ENCODE peak calls at places on chromosomes 6 and 20, in five cellular contexts. C is A549, U is HepG2, S is K562, F is GM12878. E is an unnamed sample.

GRCh38 chr6:68718379-68719073 is 83.4 kb downstream of the ADGRB3 start:
- DNase-seq in C (no peak), U (no peak), S (no peak), F (no peak), E (no peak)

GRCh38 chr6:24902782-24903181 is 33.0 kb downstream of the RIPOR2 start:
- DNase-seq in C (no peak), U (no peak), S (no peak), F (no peak), E (no peak)

GRCh38 chr6:112061605-112062004 is 7.7 kb downstream of the CCN6 start:
- DNase-seq in C (no peak), U (no peak), S (no peak), F (no peak), E (no peak)

GRCh38 chr6:37373822-37374514 is 20.2 kb downstream of the RNF8 start:
- DNase-seq in C (no peak), U (no peak), S (no peak), F (no peak), E (no peak)

GRCh38 chr6:41932378-41932777 is 9.2 kb downstream of the CCND3 start:
- DNase-seq in C (no peak), U (no peak), S (no peak), F (no peak), E (no peak)

GRCh38 chr6:168134399-168135201 is 55.6 kb upstream of the FRMD1 start:
- DNase-seq in C (no peak), U (no peak), S (no peak), F (no peak), E (no peak)

GRCh38 chr20:36582821-36583220 is 9.4 kb downstream of the TGIF2 start:
- DNase-seq in C (no peak), U (no peak), S (no peak), F (no peak), E (no peak)

GRCh38 chr6:94548211-94548610 is 1029.1 kb upstream of the MANEA start:
- DNase-seq in C (no peak), U (no peak), S (no peak), F (no peak), E (no peak)

GRCh38 chr6:142322504-142323198 is 20.8 kb downstream of the ADGRG6 start:
- DNase-seq in C (no peak), U (no peak), S (no peak), F (no peak), E (no peak)

GRCh38 chr6:3405182-3405518 is 51.7 kb downstream of the SLC22A23 start:
- DNase-seq in C (no peak), U (no peak), S (no peak), F (no peak), E (no peak)

GRCh38 chr20:32411955-32412706 is 54.0 kb downstream of the ASXL1 start:
- DNase-seq in C (no peak), U (no peak), S (no peak), F (peak), E (no peak)

GRCh38 chr20:37845261-37845681 is 57.7 kb upstream of the VSTM2L start:
- DNase-seq in C (no peak), U (no peak), S (no peak), F (no peak), E (no peak)

GRCh38 chr20:24469116-24470030 is at the start of gene SYNDIG1:
- DNase-seq in C (peak), U (no peak), S (no peak), F (no peak), E (peak)

GRCh38 chr6:87436435-87436834 is 28.7 kb downstream of the CFAP206 start:
- DNase-seq in C (peak), U (peak), S (peak), F (peak), E (peak)

GRCh38 chr6:157991067-157991432 is 9.4 kb downstream of the SYNJ2 start:
- DNase-seq in C (no peak), U (no peak), S (no peak), F (no peak), E (no peak)

GRCh38 chr6:134846865-134847264 is 103.0 kb downstream of the ALDH8A1 start:
- DNase-seq in C (no peak), U (no peak), S (no peak), F (no peak), E (no peak)

GRCh38 chr6:131949615-131949908 is 1.6 kb downstream of the CCN2 start:
- DNase-seq in C (no peak), U (no peak), S (no peak), F (no peak), E (no peak)

GRCh38 chr6:85364354-85364753 is 85.5 kb upstream of the NT5E start:
- DNase-seq in C (peak), U (no peak), S (no peak), F (no peak), E (no peak)

GRCh38 chr6:56772737-56773184 is 130.1 kb upstream of the DST start:
- DNase-seq in C (peak), U (no peak), S (no peak), F (no peak), E (no peak)

GRCh38 chr20:10618611-10619245 is 55.1 kb downstream of the JAG1 start:
- DNase-seq in C (no peak), U (no peak), S (no peak), F (no peak), E (no peak)

GRCh38 chr20:19734811-19735210 is 23.2 kb upstream of the RIN2 start:
- DNase-seq in C (no peak), U (no peak), S (no peak), F (no peak), E (no peak)

GRCh38 chr20:62321521-62321948 is 18.7 kb downstream of the ADRM1 start:
- DNase-seq in C (peak), U (no peak), S (peak), F (no peak), E (no peak)

GRCh38 chr6:144104898-144105487 is 9.6 kb upstream of the SF3B5 start:
- DNase-seq in C (peak), U (peak), S (peak), F (peak), E (no peak)

GRCh38 chr6:48109902-48110301 is 1.1 kb downstream of the PTCHD4 start:
- DNase-seq in C (no peak), U (peak), S (no peak), F (no peak), E (no peak)

GRCh38 chr20:45972500-45973183 is 639 bp upstream of the ZNF335 start:
- DNase-seq in C (no peak), U (no peak), S (no peak), F (no peak), E (no peak)

GRCh38 chr6:50986319-50986718 is 167.6 kb downstream of the TFAP2B start:
- DNase-seq in C (no peak), U (no peak), S (no peak), F (no peak), E (no peak)

DNA sequence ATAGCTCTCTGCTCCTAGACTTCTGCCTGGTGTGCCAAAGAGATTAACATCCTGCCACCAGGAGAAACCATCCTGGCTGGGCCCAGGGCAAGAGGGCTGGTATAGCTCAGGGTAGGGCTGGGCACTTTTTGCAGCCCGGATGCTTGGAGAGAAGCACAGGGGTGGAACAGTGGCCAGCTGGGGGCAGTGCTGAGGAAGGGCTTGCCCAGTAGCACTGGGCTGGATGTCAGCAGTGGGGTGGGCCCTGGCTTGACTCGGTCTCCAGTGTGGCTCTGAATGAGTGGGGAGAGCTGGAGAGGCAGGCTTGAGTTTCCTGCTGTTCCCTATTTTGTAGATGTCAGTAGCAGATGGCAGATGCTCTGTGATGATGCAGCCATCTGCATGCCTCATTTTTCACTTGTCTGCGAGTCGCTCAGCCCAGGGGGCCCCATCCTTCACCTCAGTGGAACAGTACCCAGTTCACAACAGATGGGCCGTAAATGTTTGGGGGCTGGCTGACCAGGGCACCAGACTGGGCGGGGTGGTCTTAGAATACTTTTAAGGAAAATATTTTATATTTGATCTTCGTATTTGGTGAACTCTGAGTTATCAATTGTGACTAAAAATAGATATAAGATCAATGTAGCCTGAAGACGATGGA is 56.4 kb upstream of the TULP1 start:
- DNase-seq in C (no peak), U (peak), S (no peak), F (no peak), E (no peak)
- TF ChIP-seq KDM1A in C (no peak), U (no peak), S (no peak), F (no peak), E (no peak)

GRCh38 chr6:169830876-169831275 is 79.5 kb downstream of the ERMARD start:
- DNase-seq in C (no peak), U (no peak), S (no peak), F (no peak), E (no peak)
- TF ChIP-seq KDM1A in C (no peak), U (no peak), S (no peak), F (no peak), E (no peak)

GRCh38 chr6:155155787-155156447 is 107.9 kb upstream of the CLDN20 start:
- DNase-seq in C (no peak), U (peak), S (no peak), F (no peak), E (no peak)
- TF ChIP-seq KDM1A in C (no peak), U (no peak), S (no peak), F (no peak), E (no peak)

GRCh38 chr6:109227646-109228045 is 132.3 kb downstream of the CEP57L1 start:
- DNase-seq in C (no peak), U (no peak), S (no peak), F (no peak), E (no peak)
- TF ChIP-seq KDM1A in C (no peak), U (no peak), S (no peak), F (no peak), E (no peak)

GRCh38 chr6:149059557-149059956 is 258.0 kb upstream of the TAB2 start:
- DNase-seq in C (no peak), U (no peak), S (no peak), F (no peak), E (no peak)
- TF ChIP-seq KDM1A in C (no peak), U (no peak), S (no peak), F (no peak), E (no peak)

DNA sequence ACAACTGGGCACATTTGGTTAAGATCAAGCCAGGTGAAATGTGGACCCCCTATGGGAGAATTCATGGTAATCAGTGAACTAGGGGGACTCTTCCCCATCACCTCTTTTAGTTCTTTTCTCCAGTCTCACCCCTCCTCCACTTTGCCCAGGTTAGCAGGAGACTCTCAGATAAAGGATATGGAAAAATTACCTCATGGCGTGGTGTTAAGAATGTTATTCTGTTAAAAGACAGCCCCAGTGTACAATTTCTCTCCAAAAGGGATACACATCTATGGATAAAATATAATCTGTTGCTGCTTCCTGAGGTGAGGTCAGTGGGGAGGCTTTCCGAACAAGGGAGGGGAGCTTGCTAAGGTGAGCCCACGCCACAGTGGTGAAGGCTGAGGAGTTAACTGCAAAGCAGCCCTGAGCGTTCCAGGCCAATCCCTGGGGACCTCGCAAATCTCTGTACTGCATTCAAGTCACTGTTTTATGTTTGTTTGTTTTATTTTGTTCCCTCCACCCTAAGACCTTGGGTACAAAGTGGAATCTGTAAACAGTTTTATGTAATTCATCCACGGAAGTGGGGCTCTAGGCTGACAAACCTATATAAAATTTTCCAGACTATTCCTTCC is 52.0 kb downstream of the ADGRF1 start:
- DNase-seq in C (no peak), U (no peak), S (no peak), F (no peak), E (no peak)
- TF ChIP-seq KDM1A in C (no peak), U (no peak), S (no peak), F (no peak), E (no peak)